ENCODE peak calls at places on chromosomes 16 and 17, in nine cellular contexts. W, I, X, O, D, G, H, N and C are unnamed samples.

GRCh38 chr17:7850970-7851437 is 3.9 kb upstream of the TMEM88 start:
- DNase-seq in D (no peak), H (no peak), N (peak), X (no peak), G (no peak), O (no peak), W (no peak), I (no peak), C (no peak)

GRCh38 chr17:7219812-7220592 is at the start of the genes ACADVL and DLG4:
- DNase-seq in N (peak), G (peak), X (peak), W (peak), D (peak), O (peak), H (peak), I (peak), C (peak)

GRCh38 chr17:571224-571623 is 143.4 kb downstream of the VPS53 start:
- DNase-seq in W (no peak), G (no peak), I (no peak), H (no peak), O (no peak), D (no peak), X (no peak), N (no peak), C (no peak)

GRCh38 chr17:48842746-48843145 is 11.9 kb downstream of the CALCOCO2 start:
- DNase-seq in D (no peak), H (no peak), N (no peak), O (no peak), G (no peak), I (no peak), W (no peak), X (no peak), C (no peak)

GRCh38 chr17:41773190-41773588 is 13.3 kb downstream of the JUP start:
- DNase-seq in D (no peak), O (peak), N (peak), H (no peak), W (peak), X (peak), I (peak), G (peak), C (no peak)

GRCh38 chr17:68047153-68047846 is 11.8 kb downstream of the KPNA2 start:
- DNase-seq in W (no peak), H (no peak), N (no peak), O (no peak), X (no peak), G (no peak), I (no peak), D (no peak), C (no peak)

GRCh38 chr17:58508341-58509067 is 5.9 kb downstream of the MTMR4 start:
- DNase-seq in G (no peak), D (no peak), N (no peak), H (no peak), X (no peak), W (no peak), I (no peak), O (no peak), C (no peak)

GRCh38 chr17:14595656-14596055 is 294.8 kb downstream of the HS3ST3B1 start:
- DNase-seq in N (no peak), H (no peak), G (no peak), X (no peak), W (no peak), I (no peak), D (no peak), O (no peak), C (no peak)

GRCh38 chr17:16926591-16927451 is 45.1 kb downstream of the TNFRSF13B start:
- DNase-seq in W (no peak), O (no peak), I (peak), X (no peak), G (no peak), D (no peak), N (peak), H (no peak), C (no peak)

GRCh38 chr16:22948058-22948602 is 134.2 kb downstream of the HS3ST2 start:
- DNase-seq in N (peak), W (peak), G (no peak), I (peak), H (no peak), O (no peak), X (no peak), D (no peak), C (peak)

GRCh38 chr17:1087381-1088241 is 90.7 kb downstream of the TIMM22 start:
- DNase-seq in N (peak), G (peak), I (peak), D (no peak), X (peak), W (peak), O (peak), H (no peak), C (no peak)

GRCh38 chr17:55690105-55690508 is 32.6 kb downstream of the TMEM100 start:
- DNase-seq in H (no peak), N (no peak), W (no peak), X (no peak), I (no peak), D (no peak), O (no peak), G (no peak), C (peak)

GRCh38 chr17:35747540-35748017 is 5.5 kb downstream of the GAS2L2 start:
- DNase-seq in N (peak), X (peak), D (peak), H (peak), W (peak), O (peak), I (peak), G (peak), C (peak)

GRCh38 chr16:84367297-84367680 is 1.0 kb upstream of the ATP2C2 start:
- DNase-seq in D (no peak), N (no peak), O (no peak), W (no peak), I (no peak), X (no peak), H (no peak), G (no peak), C (peak)

GRCh38 chr17:64115871-64116534 is 13.9 kb downstream of the ERN1 start:
- DNase-seq in G (no peak), N (no peak), W (no peak), D (peak), H (no peak), I (peak), X (no peak), O (no peak), C (no peak)

GRCh38 chr16:66324785-66325184 is 41.7 kb upstream of the CDH5 start:
- DNase-seq in W (no peak), D (peak), N (peak), G (no peak), O (no peak), X (no peak), I (peak), H (no peak), C (no peak)

GRCh38 chr16:3754304-3754703 is 37.0 kb upstream of the TRAP1 start:
- DNase-seq in N (no peak), H (no peak), G (no peak), W (no peak), X (no peak), O (no peak), I (peak), D (no peak), C (no peak)

GRCh38 chr17:2034806-2035548 is 5.0 kb downstream of the DPH1 start:
- DNase-seq in G (no peak), X (no peak), I (peak), W (no peak), D (no peak), H (no peak), O (no peak), N (no peak), C (no peak)

GRCh38 chr16:55242667-55243066 is 81.3 kb upstream of the IRX6 start:
- DNase-seq in W (no peak), H (no peak), G (no peak), O (no peak), X (no peak), N (no peak), D (no peak), I (no peak), C (no peak)

GRCh38 chr16:50461400-50461760 is 86.8 kb upstream of the NKD1 start:
- DNase-seq in W (no peak), D (no peak), O (no peak), N (no peak), X (no peak), H (no peak), G (no peak), I (no peak), C (no peak)